ENCODE peak calls at places on chromosomes 2 and 18, in five cellular contexts. Z is lung, G is NCI-H1436, X is kidney glomerular epithelial cell, H is body of pancreas. E is an unnamed sample.

GRCh38 chr2:40827371-40827770 is 375.5 kb upstream of the SLC8A1 start:
- DNase-seq in Z (no peak), G (no peak), X (no peak), H (no peak), E (no peak)

GRCh38 chr2:101768480-101769077 is 71.1 kb downstream of the MAP4K4 start:
- DNase-seq in Z (no peak), G (no peak), X (no peak), H (no peak), E (no peak)

GRCh38 chr2:170073288-170073687 is 104.7 kb upstream of the MYO3B start:
- DNase-seq in Z (peak), G (no peak), X (no peak), H (peak), E (no peak)

GRCh38 chr2:36445191-36445590 is 89.6 kb downstream of the CRIM1 start:
- DNase-seq in Z (no peak), G (no peak), X (peak), H (no peak), E (no peak)

GRCh38 chr18:44681039-44681595 is 429 bp downstream of the SETBP1 start:
- DNase-seq in Z (no peak), G (no peak), X (no peak), H (no peak), E (no peak)

GRCh38 chr2:110770308-110770695 is 37.9 kb downstream of the ACOXL start:
- DNase-seq in Z (no peak), G (peak), X (no peak), H (peak), E (no peak)

GRCh38 chr18:79919089-79919488 is 32.4 kb downstream of the SLC66A2 start:
- DNase-seq in Z (no peak), G (no peak), X (no peak), H (peak), E (peak)

GRCh38 chr2:215657844-215658243 is 222.0 kb upstream of the FN1 start:
- DNase-seq in Z (no peak), G (no peak), X (peak), H (no peak), E (no peak)

GRCh38 chr2:40304340-40304739 is 147.6 kb downstream of the SLC8A1 start:
- DNase-seq in Z (no peak), G (no peak), X (no peak), H (no peak), E (no peak)

GRCh38 chr18:35671952-35672603 is 90.5 kb downstream of the GALNT1 start:
- DNase-seq in Z (no peak), G (no peak), X (no peak), H (no peak), E (no peak)

E was measured in WERI-Rb-1.